ENCODE peak calls at places on chromosome 21, in five cellular contexts. One of them, this sample, is unnamed.
A peak's percentile ranks its signal among the peaks of the same experiment; 100 is the strongest.

GRCh38 chr21:46667191-46667734 is 31.8 kb downstream of the PRMT2 start:
- DNase-seq in K562: no peak
- DNase-seq in A549: no peak
- DNase-seq in GM23338: peak; percentile 70
- DNase-seq in HepG2: peak; percentile 16
- DNase-seq in this sample: no peak

GRCh38 chr21:39065912-39066311 is 117.3 kb downstream of the PSMG1 start:
- DNase-seq in GM23338: no peak
- DNase-seq in A549: no peak
- DNase-seq in HepG2: no peak
- DNase-seq in K562: no peak
- DNase-seq in this sample: no peak

GRCh38 chr21:38948377-38948776 is 142.6 kb downstream of the ETS2 start:
- DNase-seq in HepG2: no peak
- DNase-seq in K562: no peak
- DNase-seq in A549: no peak
- DNase-seq in GM23338: no peak
- DNase-seq in this sample: no peak

GRCh38 chr21:39840373-39841097 is 26.7 kb upstream of the PCP4 start:
- DNase-seq in HepG2: no peak
- DNase-seq in A549: no peak
- DNase-seq in K562: no peak
- DNase-seq in GM23338: peak; percentile 10
- DNase-seq in this sample: no peak

GRCh38 chr21:44804762-44805161 is 3.1 kb upstream of the UBE2G2 start:
- DNase-seq in GM23338: no peak
- DNase-seq in HepG2: no peak
- DNase-seq in A549: no peak
- DNase-seq in K562: no peak
- DNase-seq in this sample: no peak

GRCh38 chr21:45981641-45982255 is at the start of gene COL6A1:
- DNase-seq in K562: peak; percentile 90
- DNase-seq in GM23338: peak; percentile 52
- DNase-seq in A549: no peak
- DNase-seq in HepG2: no peak
- DNase-seq in this sample: no peak

GRCh38 chr21:40070871-40071270 is 203.6 kb downstream of the PCP4 start:
- DNase-seq in K562: no peak
- DNase-seq in HepG2: no peak
- DNase-seq in A549: no peak
- DNase-seq in GM23338: no peak
- DNase-seq in this sample: no peak

GRCh38 chr21:28554660-28555475 is 437.8 kb downstream of the LTN1 start:
- DNase-seq in GM23338: peak; percentile 18
- DNase-seq in HepG2: no peak
- DNase-seq in K562: no peak
- DNase-seq in A549: no peak
- DNase-seq in this sample: no peak

GRCh38 chr21:19864456-19864855 is 1133.8 kb upstream of the NCAM2 start:
- DNase-seq in HepG2: no peak
- DNase-seq in K562: no peak
- DNase-seq in GM23338: no peak
- DNase-seq in A549: no peak
- DNase-seq in this sample: no peak

GRCh38 chr21:29326914-29327554 is 28.3 kb downstream of the BACH1 start:
- DNase-seq in A549: no peak
- DNase-seq in K562: no peak
- DNase-seq in HepG2: no peak
- DNase-seq in GM23338: no peak
- DNase-seq in this sample: no peak

GRCh38 chr21:39377444-39378050 is 28.7 kb upstream of the HMGN1 start:
- DNase-seq in HepG2: peak; percentile 20
- DNase-seq in A549: no peak
- DNase-seq in GM23338: peak; percentile 31
- DNase-seq in K562: peak; percentile 61
- DNase-seq in this sample: no peak

GRCh38 chr21:21406918-21407317 is 408.7 kb downstream of the NCAM2 start:
- DNase-seq in K562: no peak
- DNase-seq in GM23338: no peak
- DNase-seq in A549: no peak
- DNase-seq in HepG2: no peak
- DNase-seq in this sample: no peak

GRCh38 chr21:38060533-38060932 is 144.3 kb upstream of the KCNJ6 start:
- DNase-seq in GM23338: no peak
- DNase-seq in A549: no peak
- DNase-seq in HepG2: no peak
- DNase-seq in K562: no peak
- DNase-seq in this sample: no peak

GRCh38 chr21:37787456-37787855 is 128.8 kb downstream of the KCNJ6 start:
- DNase-seq in K562: no peak
- DNase-seq in GM23338: no peak
- DNase-seq in HepG2: no peak
- DNase-seq in A549: peak; percentile 5
- DNase-seq in this sample: no peak

GRCh38 chr21:46077674-46078101 is 20.2 kb upstream of the COL6A2 start:
- DNase-seq in GM23338: no peak
- DNase-seq in K562: no peak
- DNase-seq in A549: no peak
- DNase-seq in HepG2: no peak
- DNase-seq in this sample: no peak

GRCh38 chr21:46194374-46195334 is 10.4 kb upstream of the SPATC1L start:
- DNase-seq in K562: no peak
- DNase-seq in GM23338: no peak
- DNase-seq in A549: no peak
- DNase-seq in HepG2: no peak
- DNase-seq in this sample: no peak

GRCh38 chr21:32597205-32597604 is 11.9 kb upstream of the TCP10L start:
- DNase-seq in A549: peak; percentile 12
- DNase-seq in HepG2: peak; percentile 93
- DNase-seq in GM23338: no peak
- DNase-seq in K562: no peak
- DNase-seq in this sample: no peak

GRCh38 chr21:37263827-37264226 is 3.3 kb downstream of the VPS26C start:
- DNase-seq in HepG2: no peak
- DNase-seq in K562: no peak
- DNase-seq in A549: no peak
- DNase-seq in GM23338: no peak
- DNase-seq in this sample: no peak

GRCh38 chr21:27314096-27314495 is 347.2 kb upstream of the ADAMTS5 start:
- DNase-seq in A549: no peak
- DNase-seq in HepG2: no peak
- DNase-seq in K562: no peak
- DNase-seq in GM23338: no peak
- DNase-seq in this sample: no peak

GRCh38 chr21:29777155-29777554 is 162.6 kb downstream of the GRIK1 start:
- DNase-seq in A549: no peak
- DNase-seq in K562: no peak
- DNase-seq in GM23338: no peak
- DNase-seq in HepG2: no peak
- DNase-seq in this sample: no peak

GRCh38 chr21:39610705-39611104 is 2.0 kb upstream of the B3GALT5 start:
- DNase-seq in A549: no peak
- DNase-seq in GM23338: peak; percentile 88
- DNase-seq in K562: no peak
- DNase-seq in HepG2: peak; percentile 1
- DNase-seq in this sample: no peak

GRCh38 chr21:38352536-38353219 is 95.9 kb downstream of the KCNJ15 start:
- DNase-seq in A549: peak; percentile 47
- DNase-seq in HepG2: peak; percentile 3
- DNase-seq in K562: peak; percentile 72
- DNase-seq in GM23338: peak; percentile 87
- DNase-seq in this sample: no peak

GRCh38 chr21:46028547-46029200 is 47.1 kb downstream of the COL6A1 start:
- DNase-seq in GM23338: no peak
- DNase-seq in K562: no peak
- DNase-seq in A549: no peak
- DNase-seq in HepG2: no peak
- DNase-seq in this sample: no peak

GRCh38 chr21:21673959-21674358 is 675.8 kb downstream of the NCAM2 start:
- DNase-seq in A549: no peak
- DNase-seq in HepG2: no peak
- DNase-seq in K562: no peak
- DNase-seq in GM23338: no peak
- DNase-seq in this sample: no peak

GRCh38 chr21:45427331-45428271 is 22.6 kb downstream of the COL18A1 start:
- DNase-seq in K562: peak; percentile 83
- DNase-seq in HepG2: peak; percentile 93
- DNase-seq in A549: peak; percentile 92
- DNase-seq in GM23338: peak; percentile 71
- DNase-seq in this sample: no peak

GRCh38 chr21:28767523-28767922 is 225.2 kb downstream of the LTN1 start:
- DNase-seq in HepG2: no peak
- DNase-seq in GM23338: no peak
- DNase-seq in A549: no peak
- DNase-seq in K562: no peak
- DNase-seq in this sample: no peak

GRCh38 chr21:19607983-19608668 is 1204.5 kb upstream of the TMPRSS15 start:
- DNase-seq in HepG2: no peak
- DNase-seq in A549: no peak
- DNase-seq in K562: no peak
- DNase-seq in GM23338: peak; percentile 33
- DNase-seq in this sample: no peak

GRCh38 chr21:45876381-45877159 is 105.0 kb upstream of the COL6A1 start:
- DNase-seq in K562: no peak
- DNase-seq in A549: no peak
- DNase-seq in HepG2: no peak
- DNase-seq in GM23338: no peak
- DNase-seq in this sample: no peak

GRCh38 chr21:16588433-16588860 is 858.7 kb downstream of the USP25 start:
- DNase-seq in K562: no peak
- DNase-seq in HepG2: no peak
- DNase-seq in GM23338: peak; percentile 71
- DNase-seq in A549: peak; percentile 21
- DNase-seq in this sample: no peak

GRCh38 chr21:32371913-32372314 is 20.9 kb downstream of the URB1 start:
- DNase-seq in GM23338: no peak
- DNase-seq in K562: no peak
- DNase-seq in A549: no peak
- DNase-seq in HepG2: no peak
- DNase-seq in this sample: no peak

GRCh38 chr21:36097427-36098230 is 27.8 kb downstream of the CBR1 start:
- DNase-seq in GM23338: no peak
- DNase-seq in K562: no peak
- DNase-seq in HepG2: no peak
- DNase-seq in A549: no peak
- DNase-seq in this sample: peak; percentile 55

GRCh38 chr21:46561448-46562095 is 43.3 kb downstream of the S100B start:
- DNase-seq in A549: no peak
- DNase-seq in K562: no peak
- DNase-seq in GM23338: no peak
- DNase-seq in HepG2: no peak
- DNase-seq in this sample: no peak

GRCh38 chr21:42093991-42094417 is 22.9 kb downstream of the UMODL1 start:
- DNase-seq in A549: peak; percentile 8
- DNase-seq in HepG2: peak; percentile 11
- DNase-seq in GM23338: no peak
- DNase-seq in K562: no peak
- DNase-seq in this sample: no peak
- TF ChIP-seq JUNB in A549: no peak
- TF ChIP-seq JUNB in HepG2: no peak
- TF ChIP-seq JUNB in GM23338: no peak
- TF ChIP-seq JUNB in K562: no peak
- TF ChIP-seq JUNB in this sample: no peak

GRCh38 chr21:43782741-43783700 is 6.4 kb upstream of the RRP1 start:
- DNase-seq in GM23338: no peak
- DNase-seq in A549: no peak
- DNase-seq in HepG2: peak; percentile 96
- DNase-seq in K562: no peak
- DNase-seq in this sample: no peak
- TF ChIP-seq JUNB in GM23338: no peak
- TF ChIP-seq JUNB in A549: no peak
- TF ChIP-seq JUNB in HepG2: no peak
- TF ChIP-seq JUNB in K562: no peak
- TF ChIP-seq JUNB in this sample: no peak

GRCh38 chr21:23162213-23162946 is 2164.2 kb downstream of the NCAM2 start:
- DNase-seq in A549: no peak
- DNase-seq in K562: no peak
- DNase-seq in HepG2: no peak
- DNase-seq in GM23338: no peak
- DNase-seq in this sample: no peak
- TF ChIP-seq JUNB in A549: no peak
- TF ChIP-seq JUNB in K562: no peak
- TF ChIP-seq JUNB in HepG2: no peak
- TF ChIP-seq JUNB in GM23338: no peak
- TF ChIP-seq JUNB in this sample: no peak

DNA sequence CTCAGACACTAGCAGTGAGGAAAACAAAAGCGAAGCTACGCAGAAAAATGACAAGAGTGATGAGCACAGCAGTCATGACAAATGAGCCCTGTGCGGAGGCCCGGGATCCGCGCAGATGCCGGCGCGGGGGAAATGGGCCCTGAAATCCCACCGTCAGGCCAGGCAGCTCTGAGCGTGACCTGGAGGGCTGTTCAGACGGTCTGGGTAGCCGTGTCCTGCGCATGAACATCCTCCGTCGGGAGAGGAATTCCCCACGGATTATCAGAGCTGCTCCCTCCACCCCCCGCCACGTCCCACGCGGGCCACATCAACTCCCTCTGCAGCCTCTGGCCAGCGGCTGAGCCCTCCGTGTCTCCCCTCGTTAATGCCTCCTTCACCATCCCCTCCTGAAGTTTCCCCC is 15.2 kb downstream of the PDE9A start:
- DNase-seq in K562: no peak
- DNase-seq in HepG2: no peak
- DNase-seq in GM23338: no peak
- DNase-seq in A549: no peak
- DNase-seq in this sample: no peak
- TF ChIP-seq JUNB in K562: no peak
- TF ChIP-seq JUNB in HepG2: no peak
- TF ChIP-seq JUNB in GM23338: no peak
- TF ChIP-seq JUNB in A549: no peak
- TF ChIP-seq JUNB in this sample: no peak

GRCh38 chr21:33976082-33976979 is 60.7 kb upstream of the ATP5PO start:
- DNase-seq in GM23338: peak; percentile 42
- DNase-seq in HepG2: peak; percentile 65
- DNase-seq in K562: peak; percentile 87
- DNase-seq in A549: peak; percentile 15
- DNase-seq in this sample: peak; percentile 90
- TF ChIP-seq JUNB in GM23338: no peak
- TF ChIP-seq JUNB in HepG2: no peak
- TF ChIP-seq JUNB in K562: no peak
- TF ChIP-seq JUNB in A549: no peak
- TF ChIP-seq JUNB in this sample: peak; percentile 67

GRCh38 chr21:34640858-34641257 is 25.9 kb upstream of the RCAN1 start:
- DNase-seq in K562: no peak
- DNase-seq in A549: no peak
- DNase-seq in GM23338: no peak
- DNase-seq in HepG2: no peak
- DNase-seq in this sample: no peak
- TF ChIP-seq JUNB in K562: no peak
- TF ChIP-seq JUNB in A549: no peak
- TF ChIP-seq JUNB in GM23338: no peak
- TF ChIP-seq JUNB in HepG2: no peak
- TF ChIP-seq JUNB in this sample: no peak